ENCODE peak calls at places on chromosomes 12 and 14, in nine cellular contexts. O is Ammon's horn; M is adipocyte; U is CD8-positive, alpha-beta memory T cell; Y is COR-L47; J is fibroblast of lung; G is amniotic stem cell; H is HFF-Myc; Q is left ventricle myocardium inferior. C is an unnamed sample.

GRCh38 chr14:37482428-37482827 is 112.6 kb downstream of the FOXA1 start:
- DNase-seq in J (no peak), O (no peak), U (no peak), G (no peak), H (no peak), Y (no peak), M (no peak), Q (no peak), C (no peak)

GRCh38 chr12:95848575-95849388 is 10.0 kb upstream of the SNRPF start:
- DNase-seq in H (peak), J (peak), U (no peak), O (peak), Q (no peak), M (peak), Y (peak), G (no peak), C (peak)

GRCh38 chr12:59320112-59320511 is 275.7 kb upstream of the SLC16A7 start:
- DNase-seq in U (no peak), H (no peak), Q (no peak), G (no peak), J (no peak), M (no peak), O (no peak), Y (no peak), C (no peak)

GRCh38 chr12:102526701-102527100 is 46.3 kb upstream of the IGF1 start:
- DNase-seq in H (no peak), U (no peak), G (no peak), O (no peak), M (peak), Y (no peak), Q (no peak), J (peak), C (no peak)

GRCh38 chr12:91100901-91101300 is 10.4 kb downstream of the LUM start:
- DNase-seq in G (no peak), H (no peak), O (no peak), M (no peak), U (no peak), Q (no peak), Y (no peak), J (peak), C (no peak)

GRCh38 chr12:113413488-113413939 is 8.7 kb upstream of the SDSL start:
- DNase-seq in O (no peak), Q (no peak), Y (no peak), J (no peak), H (no peak), G (no peak), U (no peak), M (no peak), C (no peak)

GRCh38 chr14:101102875-101103274 is 199.4 kb upstream of the RTL1 start:
- DNase-seq in M (no peak), Q (no peak), J (peak), U (no peak), G (no peak), Y (no peak), H (no peak), O (no peak), C (no peak)

GRCh38 chr12:95605875-95606274 is 54.6 kb upstream of the USP44 start:
- DNase-seq in O (no peak), U (no peak), Q (no peak), Y (no peak), G (no peak), M (peak), J (peak), H (no peak), C (no peak)

GRCh38 chr12:76277480-76277879 is 70.7 kb downstream of the BBS10 start:
- DNase-seq in G (no peak), Y (no peak), J (peak), O (no peak), Q (no peak), M (peak), U (no peak), H (peak), C (no peak)

GRCh38 chr12:103645202-103645601 is 58.1 kb downstream of the STAB2 start:
- DNase-seq in Q (no peak), U (no peak), O (no peak), Y (no peak), J (peak), G (no peak), H (no peak), M (peak), C (no peak)

GRCh38 chr12:100199023-100199346 is 1.6 kb upstream of the ACTR6 start:
- DNase-seq in O (no peak), M (no peak), U (no peak), G (no peak), J (no peak), Q (no peak), H (no peak), Y (no peak), C (no peak)

GRCh38 chr12:62813031-62813829 is 121.7 kb downstream of the PPM1H start:
- DNase-seq in Y (no peak), Q (peak), O (peak), G (peak), H (peak), J (peak), M (peak), U (peak), C (peak)

GRCh38 chr12:89481218-89481914 is 43.2 kb downstream of the GALNT4 start:
- DNase-seq in O (peak), M (no peak), U (no peak), Y (no peak), J (no peak), G (no peak), H (no peak), Q (no peak), C (no peak)

GRCh38 chr12:104719700-104720345 is 238.3 kb downstream of the SLC41A2 start:
- DNase-seq in O (no peak), H (no peak), Q (no peak), G (no peak), Y (no peak), M (no peak), J (no peak), U (no peak), C (no peak)

GRCh38 chr12:115337693-115338543 is 653.9 kb upstream of the TBX3 start:
- DNase-seq in O (no peak), Y (no peak), J (peak), H (peak), M (peak), G (peak), U (no peak), Q (peak), C (no peak)

GRCh38 chr14:94582199-94582750 is 1.0 kb downstream of the SERPINA5 start:
- DNase-seq in J (no peak), G (no peak), O (no peak), M (no peak), U (no peak), Y (no peak), H (no peak), Q (no peak), C (no peak)

GRCh38 chr12:85642810-85643209 is 193.4 kb downstream of the RASSF9 start:
- DNase-seq in Y (no peak), H (no peak), U (no peak), Q (no peak), J (no peak), M (peak), G (no peak), O (no peak), C (no peak)

GRCh38 chr12:11805043-11805442 is 155.6 kb downstream of the ETV6 start:
- DNase-seq in H (no peak), Y (no peak), O (no peak), J (no peak), U (no peak), M (no peak), Q (no peak), G (no peak), C (no peak)

GRCh38 chr12:106769078-106769477 is 5.4 kb upstream of the RIC8B start:
- DNase-seq in G (no peak), U (no peak), H (no peak), Y (no peak), M (no peak), Q (no peak), O (no peak), J (peak), C (no peak)

GRCh38 chr12:104372048-104372720 is 68.6 kb downstream of the EID3 start:
- DNase-seq in H (no peak), J (peak), O (no peak), M (no peak), Y (no peak), U (no peak), G (no peak), Q (no peak), C (no peak)

GRCh38 chr12:63826002-63826585 is 18.4 kb upstream of the SRGAP1 start:
- DNase-seq in J (peak), Y (peak), Q (no peak), M (peak), H (peak), O (peak), G (peak), U (no peak), C (peak)

GRCh38 chr12:106780010-106780625 is 5.6 kb downstream of the RIC8B start:
- DNase-seq in J (peak), M (peak), G (no peak), Y (peak), Q (no peak), H (peak), U (no peak), O (no peak), C (no peak)